ENCODE peak calls at places on chromosome 12, in five cellular contexts. A is GM12878, O is A549, P is HepG2, V is H1. S is an unnamed sample.

GRCh38 chr12:24760162-24760561 is 188.7 kb downstream of the BCAT1 start:
- DNase-seq in V (no peak), O (no peak), A (no peak), P (peak; percentile 95), S (no peak)

GRCh38 chr12:67747869-67748760 is 99.6 kb downstream of the DYRK2 start:
- DNase-seq in A (no peak), O (peak; percentile 79), P (peak; percentile 87), V (no peak), S (no peak)

GRCh38 chr12:14048949-14049545 is 67.6 kb upstream of the GRIN2B start:
- DNase-seq in A (no peak), P (no peak), V (no peak), O (no peak), S (no peak)

GRCh38 chr12:6551496-6552139 is 4.2 kb downstream of the IFFO1 start:
- DNase-seq in A (no peak), O (peak; percentile 57), V (no peak), P (no peak), S (no peak)

GRCh38 chr12:132284618-132285310 is 44.6 kb downstream of the GALNT9 start:
- DNase-seq in P (no peak), V (peak; percentile 59), A (no peak), O (peak; percentile 62), S (no peak)

GRCh38 chr12:11756022-11756421 is 106.5 kb downstream of the ETV6 start:
- DNase-seq in A (no peak), O (no peak), P (no peak), V (no peak), S (no peak)

GRCh38 chr12:42967850-42968249 is 378.3 kb upstream of the PRICKLE1 start:
- DNase-seq in V (no peak), O (no peak), P (no peak), A (no peak), S (no peak)

GRCh38 chr12:69555461-69555860 is 29.8 kb upstream of the CCT2 start:
- DNase-seq in O (peak; percentile 51), A (no peak), V (no peak), P (no peak), S (no peak)

GRCh38 chr12:22626429-22626828 is 1.5 kb downstream of the ETNK1 start:
- DNase-seq in A (peak; percentile 20), O (no peak), P (no peak), V (no peak), S (no peak)

GRCh38 chr12:34210689-34211530 is 188.6 kb downstream of the ALG10 start:
- DNase-seq in V (no peak), O (no peak), P (no peak), A (no peak), S (no peak)

GRCh38 chr12:34207858-34208257 is 185.6 kb downstream of the ALG10 start:
- DNase-seq in O (no peak), P (no peak), A (no peak), V (no peak), S (no peak)

GRCh38 chr12:34210183-34210582 is 187.9 kb downstream of the ALG10 start:
- DNase-seq in P (no peak), O (no peak), A (no peak), V (no peak), S (no peak)

GRCh38 chr12:34209259-34209835 is 187.1 kb downstream of the ALG10 start:
- DNase-seq in O (no peak), A (no peak), P (no peak), V (no peak), S (no peak)

GRCh38 chr12:34208331-34209258 is 186.3 kb downstream of the ALG10 start:
- DNase-seq in O (no peak), A (no peak), P (no peak), V (no peak), S (no peak)
- TF ChIP-seq HDAC2 in O (no peak), A (no peak), P (no peak), V (no peak), S (no peak)

GRCh38 chr12:57261385-57261784 is 10.4 kb upstream of the STAC3 start:
- DNase-seq in O (no peak), A (no peak), V (no peak), P (no peak), S (no peak)
- TF ChIP-seq HDAC2 in O (no peak), A (no peak), V (no peak), P (no peak), S (no peak)

GRCh38 chr12:1126089-1126488 is 135.1 kb downstream of the ERC1 start:
- DNase-seq in O (no peak), A (no peak), V (no peak), P (no peak), S (no peak)
- TF ChIP-seq HDAC2 in O (no peak), A (no peak), V (no peak), P (no peak), S (no peak)

DNA sequence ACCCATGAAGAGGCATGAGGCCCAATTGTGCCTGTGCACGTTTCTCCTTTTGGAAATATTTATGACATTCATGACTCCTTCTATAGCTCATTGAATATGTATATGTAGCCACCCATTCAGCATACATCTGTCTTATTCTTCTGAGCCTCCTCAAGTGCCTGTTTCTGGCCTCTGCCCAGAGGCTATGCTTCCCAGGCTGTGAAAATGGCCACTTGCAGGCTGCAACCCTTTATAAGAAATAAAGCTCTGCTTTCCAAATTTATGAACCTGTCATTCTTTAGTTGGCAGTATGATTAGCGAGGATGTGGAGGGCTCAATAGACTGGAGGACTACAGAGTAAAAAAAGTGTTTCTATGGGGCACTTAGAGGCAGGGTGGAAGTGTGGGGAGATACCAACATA is 35.3 kb downstream of the TSPAN19 start:
- DNase-seq in P (no peak), O (no peak), V (no peak), A (no peak), S (no peak)
- TF ChIP-seq HDAC2 in P (no peak), O (no peak), V (no peak), A (no peak), S (no peak)

GRCh38 chr12:82359115-82359478 is 768 bp downstream of the METTL25 start:
- DNase-seq in P (no peak), V (no peak), O (no peak), A (no peak), S (peak; percentile 41)

GRCh38 chr12:82363990-82364389 is 5.7 kb downstream of the METTL25 start:
- DNase-seq in O (no peak), V (no peak), A (no peak), P (no peak), S (no peak)

GRCh38 chr12:82357845-82358199 is 365 bp downstream of the CCDC59 start:
- DNase-seq in V (no peak), A (no peak), O (peak; percentile 11), P (peak; percentile 13), S (peak; percentile 21)

GRCh38 chr12:82358200-82359114 is at the start of the genes CCDC59 and METTL25:
- DNase-seq in O (peak; percentile 99), P (peak; percentile 95), A (peak; percentile 90), V (peak; percentile 98), S (peak; percentile 86)

GRCh38 chr12:82361461-82361915 is 3.2 kb downstream of the METTL25 start:
- DNase-seq in O (no peak), V (no peak), A (no peak), P (no peak), S (no peak)
- TF ChIP-seq HDAC2 in O (no peak), V (no peak), A (no peak), P (no peak), S (no peak)